ENCODE peak calls at places on chromosome 10, in seven cellular contexts. O is testis, G is GM10248, B is fibroblast of villous mesenchyme, T is IMR-90, K is AG09319, A is hepatocyte. U is an unnamed sample.

GRCh38 chr10:70672165-70672992 is at the start of gene ADAMTS14:
- DNase-seq in O (no peak), G (no peak), B (peak), T (no peak), K (no peak), A (peak), U (peak)

GRCh38 chr10:59387951-59388431 is 25.6 kb upstream of the FAM13C start:
- DNase-seq in O (no peak), G (no peak), B (peak), T (peak), K (peak), A (no peak), U (no peak)

GRCh38 chr10:118940386-118940785 is 89.1 kb upstream of the NANOS1 start:
- DNase-seq in O (no peak), G (no peak), B (no peak), T (no peak), K (no peak), A (no peak), U (no peak)

GRCh38 chr10:132452651-132453469 is 55.9 kb downstream of the PWWP2B start:
- DNase-seq in O (peak), G (peak), B (peak), T (peak), K (no peak), A (peak), U (peak)

GRCh38 chr10:98425511-98426352 is 10.8 kb upstream of the PYROXD2 start:
- DNase-seq in O (peak), G (peak), B (peak), T (peak), K (no peak), A (peak), U (no peak)

GRCh38 chr10:71085689-71086438 is 126.5 kb upstream of the UNC5B start:
- DNase-seq in O (peak), G (peak), B (no peak), T (no peak), K (no peak), A (peak), U (peak)

GRCh38 chr10:130547368-130547767 is 411.2 kb downstream of the GLRX3 start:
- DNase-seq in O (no peak), G (no peak), B (no peak), T (no peak), K (no peak), A (no peak), U (no peak)

GRCh38 chr10:84933402-84933801 is 605.0 kb downstream of the CCSER2 start:
- DNase-seq in O (no peak), G (no peak), B (no peak), T (no peak), K (no peak), A (no peak), U (no peak)

GRCh38 chr10:47318706-47319105 is 3.5 kb upstream of the GDF2 start:
- DNase-seq in O (peak), G (no peak), B (no peak), T (no peak), K (no peak), A (no peak), U (no peak)

GRCh38 chr10:56139405-56139804 is 221.7 kb downstream of the ZWINT start:
- DNase-seq in O (no peak), G (no peak), B (no peak), T (no peak), K (no peak), A (no peak), U (no peak)

GRCh38 chr10:653991-654646 is 35.3 kb downstream of the DIP2C start:
- DNase-seq in O (peak), G (no peak), B (peak), T (peak), K (no peak), A (peak), U (no peak)

DNA sequence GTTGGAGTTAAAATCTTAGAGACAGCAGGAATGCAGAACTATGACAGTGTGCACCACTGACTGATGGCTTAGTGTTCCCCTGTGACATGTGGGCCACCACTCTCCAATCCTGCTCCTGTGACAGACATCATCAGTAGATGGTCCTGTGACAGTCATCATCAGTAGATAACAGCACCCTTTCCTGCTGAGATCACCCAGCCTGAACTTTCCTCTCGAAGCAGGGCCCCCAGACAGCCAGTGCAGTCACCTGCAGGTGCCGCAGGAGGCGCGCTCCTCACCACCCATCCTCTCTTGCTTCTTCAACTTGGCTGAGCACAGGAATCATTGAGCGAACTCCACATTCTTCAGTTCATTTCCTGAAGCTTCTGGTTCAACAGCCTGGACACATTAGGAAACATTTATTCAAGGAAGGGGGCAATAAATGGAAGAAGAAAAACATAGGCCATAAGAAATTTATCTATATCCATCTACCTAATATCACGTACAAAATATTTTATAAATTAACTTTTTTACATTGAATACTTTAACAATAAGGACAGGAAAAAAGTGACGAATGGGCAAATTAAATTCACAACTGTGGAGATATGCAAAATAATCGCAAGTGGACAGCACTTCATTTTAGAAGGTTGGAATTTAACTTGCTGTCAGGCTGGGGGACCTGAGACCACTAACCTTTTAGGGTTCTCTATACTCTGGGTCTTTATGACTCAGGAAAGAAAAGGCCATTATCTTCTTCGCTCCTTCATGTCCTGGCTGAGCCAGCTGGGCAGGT is 32.0 kb upstream of the MKI67 start:
- DNase-seq in O (no peak), G (no peak), B (no peak), T (no peak), K (no peak), A (peak), U (no peak)
- TF ChIP-seq CTCF in O (no peak), G (no peak), B (no peak), T (no peak), K (no peak), A (no peak), U (no peak)

GRCh38 chr10:28928484-28928883 is 251.2 kb downstream of the BAMBI start:
- DNase-seq in O (no peak), G (no peak), B (no peak), T (no peak), K (no peak), A (no peak), U (no peak)
- TF ChIP-seq CTCF in O (no peak), G (no peak), B (no peak), T (no peak), K (no peak), A (no peak), U (no peak)

GRCh38 chr10:115706482-115707076 is 566.4 kb downstream of the GFRA1 start:
- DNase-seq in O (no peak), G (no peak), B (peak), T (peak), K (peak), A (peak), U (no peak)
- TF ChIP-seq CTCF in O (peak), G (peak), B (peak), T (peak), K (peak), A (peak), U (no peak)

GRCh38 chr10:92916433-92916832 is 68.1 kb downstream of the EXOC6 start:
- DNase-seq in O (no peak), G (no peak), B (no peak), T (no peak), K (no peak), A (no peak), U (no peak)

GRCh38 chr10:92915892-92916291 is 67.6 kb downstream of the EXOC6 start:
- DNase-seq in O (no peak), G (no peak), B (no peak), T (no peak), K (no peak), A (no peak), U (no peak)

GRCh38 chr10:92913973-92914372 is 65.7 kb downstream of the EXOC6 start:
- DNase-seq in O (no peak), G (no peak), B (no peak), T (no peak), K (no peak), A (no peak), U (no peak)

DNA sequence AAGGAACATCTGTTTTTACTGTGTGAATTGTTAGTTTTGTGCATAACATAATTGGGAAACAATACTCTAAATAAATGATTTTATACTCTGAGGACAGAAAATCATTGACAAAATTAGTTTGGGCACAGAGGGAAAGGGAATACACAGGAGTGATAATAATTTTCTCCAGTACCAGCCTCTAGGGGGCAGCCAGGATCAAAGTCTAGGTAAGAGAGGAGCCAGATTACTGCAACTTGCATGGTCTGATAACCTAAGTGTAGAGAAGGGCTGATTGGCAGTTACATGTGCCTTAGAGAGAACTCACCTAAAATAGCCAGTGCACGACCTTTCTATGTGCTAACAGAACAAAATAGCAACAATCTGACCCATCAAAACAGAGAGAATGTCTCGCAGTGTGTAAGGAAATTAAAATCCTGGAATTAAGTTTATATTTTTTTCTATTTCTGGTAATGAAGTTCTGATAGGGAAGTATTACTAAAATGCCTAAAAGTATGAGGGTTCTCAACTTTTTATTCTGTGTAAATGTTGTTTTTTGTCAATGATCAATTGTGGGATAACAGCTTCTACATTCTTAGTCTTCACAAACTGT is 66.3 kb downstream of the EXOC6 start:
- DNase-seq in O (peak), G (peak), B (peak), T (peak), K (peak), A (peak), U (no peak)
- TF ChIP-seq CTCF in O (peak), G (peak), B (peak), T (peak), K (peak), A (peak), U (peak)

GRCh38 chr10:61271127-61271780 is 181.9 kb downstream of the TMEM26 start:
- DNase-seq in O (no peak), G (no peak), B (peak), T (peak), K (peak), A (peak), U (no peak)
- TF ChIP-seq CTCF in O (no peak), G (no peak), B (peak), T (peak), K (peak), A (peak), U (no peak)

GRCh38 chr10:93142534-93142933 is 68.8 kb downstream of the CYP26A1 start:
- DNase-seq in O (no peak), G (no peak), B (no peak), T (no peak), K (no peak), A (no peak), U (no peak)
- TF ChIP-seq CTCF in O (no peak), G (no peak), B (no peak), T (no peak), K (no peak), A (no peak), U (no peak)

GRCh38 chr10:7755103-7755502 is 32.7 kb downstream of the KIN start:
- DNase-seq in O (no peak), G (no peak), B (no peak), T (no peak), K (no peak), A (no peak), U (no peak)

GRCh38 chr10:7752251-7752650 is 35.5 kb downstream of the KIN start:
- DNase-seq in O (no peak), G (no peak), B (no peak), T (no peak), K (no peak), A (no peak), U (no peak)

DNA sequence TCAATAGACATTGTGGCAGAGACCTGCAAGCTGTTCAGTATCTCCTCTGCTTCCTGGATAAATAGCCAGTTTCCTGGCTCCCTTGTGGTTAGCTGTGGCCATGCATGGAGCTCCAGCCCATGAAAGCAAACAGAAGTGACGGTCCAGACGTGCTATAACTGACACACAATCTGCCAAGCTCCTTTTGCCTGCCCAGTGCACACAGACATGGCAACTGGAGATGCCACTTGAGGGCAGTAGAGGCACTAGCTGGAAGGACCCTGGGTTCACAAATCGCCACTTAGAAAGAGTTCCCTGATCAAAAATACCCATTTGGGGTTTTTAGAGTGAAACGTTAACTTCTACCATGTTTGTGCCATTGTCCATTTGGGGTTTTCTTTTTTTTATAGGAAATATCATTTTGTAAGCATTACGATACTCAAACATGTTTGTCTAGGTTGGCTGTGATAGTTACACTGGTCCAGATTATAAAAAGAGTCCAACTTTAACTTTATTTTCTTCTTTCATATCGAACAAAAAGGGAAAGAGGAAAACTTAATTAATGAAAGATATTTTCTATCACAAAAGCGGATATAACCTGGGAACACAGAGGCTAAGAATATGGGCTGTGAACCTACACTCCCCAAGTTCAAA is 31.3 kb downstream of the KIN start:
- DNase-seq in O (peak), G (no peak), B (peak), T (peak), K (no peak), A (peak), U (no peak)
- TF ChIP-seq CTCF in O (peak), G (peak), B (peak), T (peak), K (peak), A (peak), U (no peak)

U was measured in natural killer cell.